ENCODE peak calls at places on chromosomes 12 and 14, in eight cellular contexts. G, S, Y, A, R, Z, L and F are unnamed samples.
A peak's percentile ranks its signal among the peaks of the same experiment; 100 is the strongest.

GRCh38 chr12:92573104-92573503 is 129.7 kb upstream of the PLEKHG7 start:
- DNase-seq in A (no peak), R (no peak), G (no peak), Y (no peak), S (no peak), L (no peak), Z (no peak), F (no peak)

GRCh38 chr14:93824518-93825234 is 36.4 kb upstream of the PRIMA1 start:
- DNase-seq in A (no peak), Z (peak; percentile 23), Y (no peak), G (no peak), L (no peak), R (no peak), S (no peak), F (no peak)

GRCh38 chr14:39102265-39102968 is 618 bp downstream of the SEC23A start:
- DNase-seq in A (peak; percentile 71), L (no peak), Z (peak; percentile 81), S (no peak), G (no peak), Y (peak; percentile 58), R (no peak), F (no peak)

GRCh38 chr12:57769594-57769993 is 2.3 kb downstream of the METTL1 start:
- DNase-seq in Y (no peak), A (no peak), S (no peak), L (no peak), R (no peak), Z (no peak), G (no peak), F (no peak)

GRCh38 chr12:101564912-101565311 is 29.9 kb upstream of the MYBPC1 start:
- DNase-seq in Z (no peak), A (peak; percentile 31), S (no peak), R (no peak), L (no peak), Y (no peak), G (no peak), F (no peak)

GRCh38 chr14:49461529-49462401 is 124.4 kb downstream of the RPS29 start:
- DNase-seq in R (peak; percentile 64), S (peak; percentile 18), G (no peak), Z (peak; percentile 89), Y (peak; percentile 78), A (peak; percentile 82), L (no peak), F (no peak)

GRCh38 chr14:75032939-75033338 is 18.3 kb downstream of the MLH3 start:
- DNase-seq in L (no peak), S (no peak), Y (no peak), Z (no peak), A (no peak), G (no peak), R (no peak), F (no peak)

GRCh38 chr14:101772770-101773169 is 11.3 kb downstream of the PPP2R5C start:
- DNase-seq in Y (no peak), L (no peak), S (no peak), R (no peak), A (no peak), Z (no peak), G (no peak), F (no peak)

GRCh38 chr12:126953365-126953889 is 1313.5 kb upstream of the TMEM132C start:
- DNase-seq in G (no peak), Z (no peak), Y (no peak), S (no peak), R (no peak), L (no peak), A (no peak), F (no peak)

GRCh38 chr12:104309446-104309993 is 6.0 kb downstream of the EID3 start:
- DNase-seq in G (no peak), Y (no peak), Z (no peak), A (no peak), S (no peak), R (no peak), L (no peak), F (no peak)

GRCh38 chr14:60212503-60213371 is 36.3 kb upstream of the PPM1A start:
- DNase-seq in Z (no peak), S (no peak), R (peak; percentile 37), A (no peak), L (no peak), Y (no peak), G (no peak), F (no peak)

GRCh38 chr12:67237231-67237630 is 31.9 kb upstream of the CAND1 start:
- DNase-seq in Y (no peak), L (no peak), S (no peak), A (no peak), G (no peak), Z (no peak), R (no peak), F (no peak)

GRCh38 chr14:68951051-68951797 is 27.9 kb downstream of the ACTN1 start:
- DNase-seq in S (no peak), Z (peak; percentile 67), Y (peak; percentile 74), R (no peak), A (peak; percentile 95), L (peak; percentile 87), G (no peak), F (peak; percentile 99)

GRCh38 chr12:46948936-46949555 is 123.2 kb upstream of the SLC38A4 start:
- DNase-seq in R (no peak), L (no peak), A (no peak), Z (no peak), G (no peak), Y (no peak), S (no peak), F (no peak)

GRCh38 chr12:101490286-101490920 is 15.3 kb downstream of the SPIC start:
- DNase-seq in S (no peak), A (peak; percentile 62), G (no peak), R (peak; percentile 55), Z (peak; percentile 66), L (no peak), Y (no peak), F (no peak)

GRCh38 chr12:89826468-89826867 is 117.8 kb upstream of the ATP2B1 start:
- DNase-seq in Z (no peak), L (no peak), G (no peak), R (no peak), Y (no peak), A (no peak), S (no peak), F (no peak)

GRCh38 chr14:56514663-56515371 is 64.8 kb upstream of the TMEM260 start:
- DNase-seq in R (no peak), L (no peak), Y (no peak), A (peak; percentile 16), G (no peak), Z (no peak), S (no peak), F (no peak)

GRCh38 chr12:63276537-63277365 is 125.8 kb upstream of the AVPR1A start:
- DNase-seq in G (no peak), R (peak; percentile 59), Z (peak; percentile 74), S (no peak), L (no peak), Y (peak; percentile 56), A (peak; percentile 58), F (no peak)

GRCh38 chr12:48160807-48161206 is 3.5 kb upstream of the ASB8 start:
- DNase-seq in G (no peak), S (no peak), Z (no peak), Y (peak; percentile 73), R (no peak), A (no peak), L (no peak), F (no peak)

GRCh38 chr14:57692671-57693070 is 173.2 kb downstream of the SLC35F4 start:
- DNase-seq in A (peak; percentile 65), R (peak; percentile 14), Y (peak; percentile 68), G (no peak), L (no peak), Z (peak; percentile 44), S (no peak), F (no peak)

GRCh38 chr14:22842211-22843122 is 6.1 kb downstream of the MMP14 start:
- DNase-seq in L (peak; percentile 33), Z (no peak), A (no peak), R (no peak), Y (no peak), G (no peak), S (no peak), F (no peak)
- H3K27ac ChIP-seq in L (no peak overlapping the region), Z (no peak overlapping the region), A (no peak overlapping the region), R (no peak overlapping the region), Y (peak overlapping the region; percentile 13), G (no peak overlapping the region), S (no peak overlapping the region), F (peak overlapping the region; percentile 96)

GRCh38 chr14:52876806-52877205 is 74.0 kb downstream of the FERMT2 start:
- DNase-seq in Z (no peak), G (no peak), S (no peak), Y (no peak), R (no peak), L (no peak), A (no peak), F (no peak)
- H3K4me1 ChIP-seq in Z (no peaks in the 10 kb centered on the region), G (no peaks in the 10 kb centered on the region), S (no peaks in the 10 kb centered on the region), Y (no peaks in the 10 kb centered on the region), R (no peaks in the 10 kb centered on the region), L (peaks cover 4% of the 10 kb centered on the region), A (peaks cover 25% of the 10 kb centered on the region), F (peaks cover 5% of the 10 kb centered on the region)

DNA sequence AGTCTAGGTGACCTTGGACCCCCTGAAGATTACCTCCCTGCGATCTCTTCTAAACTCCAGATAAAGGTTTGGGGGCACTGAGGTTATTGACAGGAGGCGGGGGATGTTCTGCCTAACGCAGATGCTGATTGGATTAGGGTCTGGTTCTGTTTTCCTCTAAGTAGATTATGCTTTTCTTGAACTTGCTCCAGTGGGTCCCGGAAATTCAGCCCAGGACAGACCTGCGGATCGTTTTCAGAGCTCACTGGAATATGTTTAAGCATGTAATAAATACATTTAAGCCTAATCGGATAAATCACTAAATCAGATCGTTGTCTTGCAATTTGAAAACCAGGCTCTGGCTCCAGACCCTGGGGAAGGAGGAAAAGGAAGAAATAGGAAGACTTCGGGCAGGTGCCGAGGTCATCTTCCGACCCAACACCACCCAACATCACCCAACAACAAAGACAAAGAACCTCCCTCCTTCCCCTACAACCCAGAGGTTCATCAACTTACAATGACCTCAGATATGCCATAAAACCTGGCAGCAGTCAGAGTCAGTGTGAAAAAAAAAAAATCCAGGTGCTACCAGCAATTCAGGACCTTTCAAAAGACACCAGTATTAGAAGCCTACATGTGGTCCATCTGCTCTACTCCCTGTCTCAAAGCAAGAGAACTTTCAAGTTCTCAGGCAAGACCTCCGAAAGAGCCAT is 148.4 kb downstream of the KSR2 start:
- DNase-seq in Z (no peak), Y (no peak), S (no peak), G (no peak), R (no peak), L (no peak), A (no peak), F (no peak)
- H3K27ac ChIP-seq in Z (no peak overlapping the region), Y (no peak overlapping the region), S (no peak overlapping the region), G (no peak overlapping the region), R (no peak overlapping the region), L (no peak overlapping the region), A (no peak overlapping the region), F (no peak overlapping the region)

GRCh38 chr12:124495194-124495983 is 72.0 kb downstream of the NCOR2 start:
- DNase-seq in R (no peak), Z (no peak), A (no peak), L (no peak), S (no peak), Y (no peak), G (no peak), F (no peak)

GRCh38 chr12:124498178-124498869 is 69.1 kb downstream of the NCOR2 start:
- DNase-seq in S (no peak), Z (no peak), R (no peak), Y (peak; percentile 73), G (no peak), L (no peak), A (no peak), F (no peak)

GRCh38 chr12:124497658-124498057 is 69.8 kb downstream of the NCOR2 start:
- DNase-seq in S (no peak), Z (peak; percentile 35), L (no peak), Y (no peak), G (no peak), A (no peak), R (no peak), F (no peak)

GRCh38 chr12:124496584-124496983 is 70.8 kb downstream of the NCOR2 start:
- DNase-seq in Z (no peak), L (no peak), Y (no peak), A (peak; percentile 48), G (no peak), S (no peak), R (no peak), F (no peak)

GRCh38 chr12:124497039-124497438 is 70.4 kb downstream of the NCOR2 start:
- DNase-seq in S (no peak), Z (no peak), G (no peak), L (no peak), R (no peak), Y (no peak), A (no peak), F (no peak)
- H3K4me1 ChIP-seq in S (peaks cover 19% of the 10 kb centered on the region), Z (peaks cover 44% of the 10 kb centered on the region), G (peaks cover 16% of the 10 kb centered on the region), L (peaks cover 37% of the 10 kb centered on the region), R (no peaks in the 10 kb centered on the region), Y (peaks cover 16% of the 10 kb centered on the region), A (peaks cover 23% of the 10 kb centered on the region), F (no peaks in the 10 kb centered on the region)